ENCODE peak calls at places on chromosome 19, in four cellular contexts. One of them, this sample, is unnamed.

GRCh38 chr19:48746738-48747575 is at the start of gene IZUMO1:
- DNase-seq in body of pancreas: peak; percentile 82
- DNase-seq in adrenal gland: peak; percentile 88
- DNase-seq in uterus: peak; percentile 74
- DNase-seq in this sample: peak; percentile 64

GRCh38 chr19:42114412-42114811 is 17.8 kb downstream of the POU2F2 start:
- DNase-seq in body of pancreas: peak; percentile 61
- DNase-seq in adrenal gland: no peak
- DNase-seq in uterus: no peak
- DNase-seq in this sample: no peak

GRCh38 chr19:7294571-7295212 is 478 bp upstream of the INSR start:
- DNase-seq in body of pancreas: peak; percentile 83
- DNase-seq in adrenal gland: peak; percentile 84
- DNase-seq in uterus: peak; percentile 69
- DNase-seq in this sample: peak; percentile 83

GRCh38 chr19:53912653-53913052 is 3.6 kb downstream of the CACNG7 start:
- DNase-seq in body of pancreas: no peak
- DNase-seq in adrenal gland: no peak
- DNase-seq in uterus: no peak
- DNase-seq in this sample: no peak

GRCh38 chr19:40921005-40921897 is 39.2 kb upstream of the CYP2A7 start:
- DNase-seq in body of pancreas: peak; percentile 30
- DNase-seq in adrenal gland: no peak
- DNase-seq in uterus: peak; percentile 69
- DNase-seq in this sample: peak; percentile 78

GRCh38 chr19:6021878-6022569 is 44.1 kb upstream of the RANBP3 start:
- DNase-seq in body of pancreas: peak; percentile 88
- DNase-seq in adrenal gland: peak; percentile 82
- DNase-seq in uterus: peak; percentile 79
- DNase-seq in this sample: peak; percentile 68

GRCh38 chr19:31882709-31883108 is 462.7 kb upstream of the ZNF507 start:
- DNase-seq in body of pancreas: no peak
- DNase-seq in adrenal gland: no peak
- DNase-seq in uterus: no peak
- DNase-seq in this sample: no peak

GRCh38 chr19:30056580-30056979 is 114.5 kb downstream of the URI1 start:
- DNase-seq in body of pancreas: no peak
- DNase-seq in adrenal gland: no peak
- DNase-seq in uterus: no peak
- DNase-seq in this sample: no peak

GRCh38 chr19:40687525-40688016 is 2.9 kb downstream of the NUMBL start:
- DNase-seq in body of pancreas: peak; percentile 35
- DNase-seq in adrenal gland: peak; percentile 54
- DNase-seq in uterus: peak; percentile 85
- DNase-seq in this sample: peak; percentile 75

GRCh38 chr19:30227071-30227621 is 145.0 kb upstream of the ZNF536 start:
- DNase-seq in body of pancreas: peak; percentile 22
- DNase-seq in adrenal gland: peak; percentile 21
- DNase-seq in uterus: no peak
- DNase-seq in this sample: no peak

GRCh38 chr19:44954278-44954648 is 917 bp upstream of the CLPTM1 start:
- DNase-seq in body of pancreas: no peak
- DNase-seq in adrenal gland: no peak
- DNase-seq in uterus: no peak
- DNase-seq in this sample: no peak

GRCh38 chr19:1774999-1775772 is 21.9 kb downstream of the ONECUT3 start:
- DNase-seq in body of pancreas: no peak
- DNase-seq in adrenal gland: no peak
- DNase-seq in uterus: no peak
- DNase-seq in this sample: no peak

GRCh38 chr19:29336425-29336824 is 123.5 kb upstream of the UQCRFS1 start:
- DNase-seq in body of pancreas: no peak
- DNase-seq in adrenal gland: no peak
- DNase-seq in uterus: no peak
- DNase-seq in this sample: no peak

GRCh38 chr19:33226550-33227241 is 1.0 kb upstream of the SLC7A10 start:
- DNase-seq in body of pancreas: no peak
- DNase-seq in adrenal gland: no peak
- DNase-seq in uterus: no peak
- DNase-seq in this sample: no peak

GRCh38 chr19:31160346-31160926 is 188.8 kb downstream of the TSHZ3 start:
- DNase-seq in body of pancreas: no peak
- DNase-seq in adrenal gland: no peak
- DNase-seq in uterus: no peak
- DNase-seq in this sample: no peak

GRCh38 chr19:54158812-54159351 is 639 bp downstream of the LENG1 start:
- DNase-seq in body of pancreas: no peak
- DNase-seq in adrenal gland: no peak
- DNase-seq in uterus: no peak
- DNase-seq in this sample: no peak

GRCh38 chr19:38538793-38539528 is 78.8 kb downstream of the MAP4K1 start:
- DNase-seq in body of pancreas: no peak
- DNase-seq in adrenal gland: no peak
- DNase-seq in uterus: no peak
- DNase-seq in this sample: no peak

GRCh38 chr19:37655689-37656491 is 625 bp upstream of the ZFP30 start:
- DNase-seq in body of pancreas: peak; percentile 81
- DNase-seq in adrenal gland: peak; percentile 84
- DNase-seq in uterus: peak; percentile 81
- DNase-seq in this sample: peak; percentile 74

GRCh38 chr19:55156202-55157063 is 1.1 kb downstream of the TNNI3 start:
- DNase-seq in body of pancreas: peak; percentile 59
- DNase-seq in adrenal gland: peak; percentile 39
- DNase-seq in uterus: no peak
- DNase-seq in this sample: peak; percentile 68

GRCh38 chr19:411723-412355 is 2.9 kb upstream of the C2CD4C start:
- DNase-seq in body of pancreas: peak; percentile 9
- DNase-seq in adrenal gland: no peak
- DNase-seq in uterus: no peak
- DNase-seq in this sample: no peak

DNA sequence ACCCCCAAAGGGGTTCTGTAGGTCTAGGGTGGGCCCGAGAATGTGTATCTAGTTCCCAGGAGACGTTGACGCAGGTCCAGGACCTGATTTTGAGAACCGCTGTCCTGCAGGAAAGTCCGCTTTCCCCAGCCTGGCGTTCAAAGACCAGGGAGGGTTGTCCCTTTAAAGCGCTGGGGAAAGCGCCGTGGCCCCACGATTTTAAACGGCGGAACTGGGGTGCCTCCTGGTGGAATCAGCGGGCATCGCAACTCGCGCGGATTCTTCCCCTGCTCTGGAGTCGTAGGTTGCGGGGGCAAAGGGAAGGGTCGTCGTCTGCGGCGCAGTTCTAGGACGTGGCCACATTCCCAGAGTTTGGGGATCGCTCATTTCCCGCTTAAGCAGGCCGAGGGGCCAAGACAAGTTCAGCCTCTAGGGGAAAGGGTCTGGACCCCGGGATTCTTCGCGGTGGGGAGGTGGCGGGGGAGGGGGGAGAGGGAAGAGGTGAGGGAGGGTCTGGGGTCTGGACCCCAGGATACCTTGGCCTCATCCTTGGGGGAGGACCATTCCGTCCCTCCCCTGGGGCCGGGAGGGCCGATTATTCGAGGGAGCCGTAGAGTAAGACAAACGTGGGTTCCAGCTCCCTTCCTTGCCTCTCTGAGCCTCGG is 7.7 kb downstream of the PNMA8B start:
- DNase-seq in body of pancreas: peak; percentile 84
- DNase-seq in adrenal gland: peak; percentile 75
- DNase-seq in uterus: peak; percentile 82
- DNase-seq in this sample: peak; percentile 47
- TF ChIP-seq POLR2A in body of pancreas: no peak
- TF ChIP-seq POLR2A in adrenal gland: no peak
- TF ChIP-seq POLR2A in uterus: no peak
- TF ChIP-seq POLR2A in this sample: no peak

DNA sequence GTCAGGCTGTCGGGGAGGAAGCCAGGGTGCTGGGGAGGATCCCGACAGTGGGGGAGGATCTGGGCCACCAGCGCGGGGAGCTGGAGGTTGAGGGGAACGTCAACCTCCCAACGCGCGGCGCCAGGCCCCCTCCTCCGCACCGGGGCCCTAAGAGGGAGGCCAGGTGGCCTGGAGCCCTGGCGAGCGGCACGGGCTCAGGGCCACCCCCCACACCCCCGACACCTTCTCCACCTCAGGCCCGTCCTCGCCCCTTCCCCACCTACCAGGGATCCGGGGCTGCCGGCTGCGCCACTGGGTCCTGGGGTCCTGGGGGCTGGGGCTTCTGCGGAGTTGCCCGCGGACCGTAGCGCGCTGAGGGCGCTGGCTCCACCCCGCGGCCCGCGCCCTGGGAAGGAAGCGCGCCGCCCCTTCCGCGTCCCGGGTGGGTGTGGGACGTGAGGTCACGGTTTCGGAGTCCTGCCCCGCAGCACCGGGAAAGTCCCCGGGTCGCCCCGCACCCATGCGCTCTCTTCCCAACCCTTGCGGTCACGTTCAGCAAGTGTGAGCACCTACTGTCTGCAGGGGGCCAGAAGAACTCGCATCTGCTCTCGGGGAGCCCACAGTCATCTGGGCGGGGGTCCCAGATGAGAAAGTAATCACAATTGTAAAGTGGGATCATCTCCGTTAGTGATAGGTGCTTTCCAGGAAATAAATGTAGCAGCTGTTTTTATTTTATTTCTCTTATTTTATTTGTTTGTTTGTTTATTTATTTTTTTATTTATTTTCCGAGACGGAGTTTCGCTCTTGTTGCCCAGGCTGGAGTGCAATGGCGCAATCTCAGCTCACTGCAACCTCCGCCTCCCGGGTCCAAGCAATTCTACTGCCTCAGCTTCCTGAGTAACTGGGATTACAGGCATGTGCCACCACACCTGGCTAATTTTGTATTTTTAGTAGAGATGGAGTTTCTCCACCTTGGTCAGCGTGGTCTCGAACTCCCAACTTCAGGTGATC is at the start of gene TICAM1:
- DNase-seq in body of pancreas: peak; percentile 75
- DNase-seq in adrenal gland: peak; percentile 62
- DNase-seq in uterus: peak; percentile 62
- DNase-seq in this sample: peak; percentile 68
- TF ChIP-seq POLR2A in body of pancreas: peak; percentile 83
- TF ChIP-seq POLR2A in adrenal gland: peak; percentile 61
- TF ChIP-seq POLR2A in uterus: peak; percentile 28
- TF ChIP-seq POLR2A in this sample: peak; percentile 93

GRCh38 chr19:35509018-35509652 is 4.3 kb downstream of the DMKN start:
- DNase-seq in body of pancreas: peak; percentile 76
- DNase-seq in adrenal gland: no peak
- DNase-seq in uterus: no peak
- DNase-seq in this sample: peak; percentile 56
- TF ChIP-seq POLR2A in body of pancreas: peak; percentile 21
- TF ChIP-seq POLR2A in adrenal gland: no peak
- TF ChIP-seq POLR2A in uterus: no peak
- TF ChIP-seq POLR2A in this sample: no peak

GRCh38 chr19:11538232-11539036 is at the start of gene CNN1:
- DNase-seq in body of pancreas: no peak
- DNase-seq in adrenal gland: no peak
- DNase-seq in uterus: peak; percentile 97
- DNase-seq in this sample: peak; percentile 66
- TF ChIP-seq POLR2A in body of pancreas: no peak
- TF ChIP-seq POLR2A in adrenal gland: peak; percentile 16
- TF ChIP-seq POLR2A in uterus: peak; percentile 96
- TF ChIP-seq POLR2A in this sample: no peak

GRCh38 chr19:34356875-34357274 is 8.1 kb upstream of the GPI start:
- DNase-seq in body of pancreas: no peak
- DNase-seq in adrenal gland: no peak
- DNase-seq in uterus: no peak
- DNase-seq in this sample: no peak

GRCh38 chr19:34357431-34357830 is 7.6 kb upstream of the GPI start:
- DNase-seq in body of pancreas: no peak
- DNase-seq in adrenal gland: no peak
- DNase-seq in uterus: no peak
- DNase-seq in this sample: no peak

GRCh38 chr19:34360354-34360909 is 4.6 kb upstream of the GPI start:
- DNase-seq in body of pancreas: no peak
- DNase-seq in adrenal gland: no peak
- DNase-seq in uterus: no peak
- DNase-seq in this sample: no peak

GRCh38 chr19:34359954-34360315 is 5.1 kb upstream of the GPI start:
- DNase-seq in body of pancreas: no peak
- DNase-seq in adrenal gland: no peak
- DNase-seq in uterus: no peak
- DNase-seq in this sample: no peak

GRCh38 chr19:34359140-34359953 is 5.6 kb upstream of the GPI start:
- DNase-seq in body of pancreas: peak; percentile 98
- DNase-seq in adrenal gland: peak; percentile 98
- DNase-seq in uterus: peak; percentile 92
- DNase-seq in this sample: peak; percentile 98
- TF ChIP-seq POLR2A in body of pancreas: peak; percentile 28
- TF ChIP-seq POLR2A in adrenal gland: peak; percentile 79
- TF ChIP-seq POLR2A in uterus: peak; percentile 25
- TF ChIP-seq POLR2A in this sample: peak; percentile 47

GRCh38 chr19:16496613-16496983 is 404 bp downstream of the C19orf44 start:
- DNase-seq in body of pancreas: no peak
- DNase-seq in adrenal gland: peak; percentile 62
- DNase-seq in uterus: peak; percentile 59
- DNase-seq in this sample: peak; percentile 23

GRCh38 chr19:16497042-16497441 is 848 bp downstream of the C19orf44 start:
- DNase-seq in body of pancreas: no peak
- DNase-seq in adrenal gland: no peak
- DNase-seq in uterus: no peak
- DNase-seq in this sample: no peak

GRCh38 chr19:16497837-16498236 is 1.6 kb downstream of the C19orf44 start:
- DNase-seq in body of pancreas: no peak
- DNase-seq in adrenal gland: no peak
- DNase-seq in uterus: no peak
- DNase-seq in this sample: no peak

DNA sequence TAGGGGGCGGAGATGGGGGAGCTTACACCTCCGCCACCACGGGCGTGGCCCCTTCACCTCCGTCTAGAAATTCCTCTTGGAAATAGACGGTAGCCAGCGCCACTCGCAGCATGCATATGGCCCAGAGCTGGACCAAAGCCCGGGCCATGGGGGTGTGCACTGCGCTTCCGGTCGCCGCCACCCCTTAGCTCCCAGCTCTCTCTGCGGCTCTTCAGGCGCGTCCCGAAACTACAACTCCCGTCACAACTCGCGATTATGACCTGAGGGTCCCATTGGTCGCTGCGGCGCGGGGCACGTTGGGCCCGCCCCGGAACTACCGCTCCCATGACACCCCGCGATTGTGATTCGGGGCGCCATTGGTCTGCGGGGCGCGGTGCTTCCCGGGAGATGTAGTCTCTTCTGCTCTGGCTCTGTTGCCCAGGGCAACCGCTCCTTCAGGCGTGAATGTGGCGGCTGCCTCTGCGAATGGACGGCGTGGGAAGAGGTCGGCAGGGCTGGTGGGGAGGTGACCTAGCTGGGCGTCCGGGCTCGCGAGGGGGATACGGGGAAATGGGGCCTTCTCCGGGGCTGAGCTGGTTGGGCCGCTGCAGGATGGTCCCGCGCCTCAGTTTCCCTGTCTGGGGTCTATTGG is at the start of the genes C19orf44 and CALR3:
- DNase-seq in body of pancreas: peak; percentile 99
- DNase-seq in adrenal gland: peak; percentile 99
- DNase-seq in uterus: peak; percentile 98
- DNase-seq in this sample: peak; percentile 99
- TF ChIP-seq POLR2A in body of pancreas: no peak
- TF ChIP-seq POLR2A in adrenal gland: no peak
- TF ChIP-seq POLR2A in uterus: no peak
- TF ChIP-seq POLR2A in this sample: peak; percentile 32